ENCODE peak calls at places on chromosome 6, in four cellular contexts. X is BE2C, W is heart right ventricle, U is SJSA1. K is an unnamed sample.
A peak's percentile ranks its signal among the peaks of the same experiment; 100 is the strongest.

GRCh38 chr6:137028912-137029311 is 15.9 kb downstream of the IL20RA start:
- DNase-seq in X (no peak), W (no peak), U (no peak), K (no peak)

GRCh38 chr6:106084106-106084963 is 1.8 kb upstream of the PRDM1 start:
- DNase-seq in X (peak; percentile 64), W (no peak), U (peak; percentile 56), K (no peak)

GRCh38 chr6:3755637-3756515 is 4.4 kb upstream of the PXDC1 start:
- DNase-seq in X (no peak), W (no peak), U (peak; percentile 68), K (no peak)

GRCh38 chr6:74574794-74575193 is 631.1 kb downstream of the COL12A1 start:
- DNase-seq in X (no peak), W (no peak), U (no peak), K (no peak)

GRCh38 chr6:53672232-53672631 is 6.7 kb upstream of the KLHL31 start:
- DNase-seq in X (no peak), W (no peak), U (no peak), K (no peak)

GRCh38 chr6:17714879-17715860 is 8.4 kb upstream of the NUP153 start:
- DNase-seq in X (no peak), W (no peak), U (peak; percentile 81), K (peak; percentile 47)

GRCh38 chr6:133208183-133208755 is 32.9 kb upstream of the EYA4 start:
- DNase-seq in X (no peak), W (no peak), U (no peak), K (no peak)

GRCh38 chr6:132952998-132953397 is 138.6 kb downstream of the RPS12 start:
- DNase-seq in X (no peak), W (no peak), U (no peak), K (no peak)

GRCh38 chr6:35275861-35276260 is 16.3 kb downstream of the ZNF76 start:
- DNase-seq in X (no peak), W (no peak), U (no peak), K (no peak)

GRCh38 chr6:101226677-101227135 is 166.8 kb upstream of the GRIK2 start:
- DNase-seq in X (peak; percentile 61), W (no peak), U (no peak), K (peak; percentile 85)

GRCh38 chr6:72425003-72425681 is 196.7 kb upstream of the KCNQ5 start:
- DNase-seq in X (no peak), W (no peak), U (no peak), K (no peak)

GRCh38 chr6:91437295-91437694 is 850.4 kb upstream of the MAP3K7 start:
- DNase-seq in X (no peak), W (no peak), U (no peak), K (no peak)

GRCh38 chr6:3851839-3852238 is 2.7 kb downstream of the FAM50B start:
- DNase-seq in X (no peak), W (no peak), U (no peak), K (no peak)

GRCh38 chr6:21767891-21768659 is 174.5 kb downstream of the SOX4 start:
- DNase-seq in X (no peak), W (no peak), U (no peak), K (peak; percentile 64)

GRCh38 chr6:125262026-125263013 is 39.4 kb downstream of the HDDC2 start:
- DNase-seq in X (no peak), W (no peak), U (peak; percentile 75), K (no peak)

GRCh38 chr6:113564401-113565161 is 292.6 kb upstream of the MARCKS start:
- DNase-seq in X (peak; percentile 90), W (peak; percentile 80), U (peak; percentile 65), K (no peak)

DNA sequence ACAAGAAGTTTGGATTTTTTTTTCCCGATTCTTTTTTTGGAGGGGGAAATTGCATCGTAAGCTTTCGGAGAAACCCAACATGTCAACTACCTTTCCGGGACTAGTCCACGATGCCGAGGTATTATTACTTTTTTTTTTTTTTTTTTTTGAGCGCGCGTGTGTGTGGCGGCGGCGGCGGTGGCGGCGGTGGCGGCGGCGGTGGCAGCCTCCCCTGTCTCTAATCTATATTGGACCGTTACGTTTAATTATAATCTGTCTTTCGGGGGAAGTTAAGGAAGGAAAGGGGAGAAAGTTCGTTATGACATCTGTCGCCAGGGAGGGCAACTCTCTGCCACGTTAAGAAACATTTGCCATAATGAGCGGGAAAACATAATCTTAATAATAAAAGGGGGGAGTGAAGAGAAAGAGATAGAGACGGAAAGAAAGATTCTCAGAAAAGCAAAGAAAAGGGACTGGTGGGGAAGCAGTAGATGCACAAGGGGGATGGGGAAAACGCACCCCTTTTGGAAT is 706 bp downstream of the TFAP2D start:
- DNase-seq in X (no peak), W (no peak), U (no peak), K (no peak)
- H3K27me3 ChIP-seq in X (peaks cover 41% of the 10 kb centered on the region), W (peaks cover 97% of the 10 kb centered on the region), U (peaks cover 66% of the 10 kb centered on the region), K (peaks cover 44% of the 10 kb centered on the region)

GRCh38 chr6:1603708-1604346 is 5.9 kb upstream of the FOXC1 start:
- DNase-seq in X (no peak), W (no peak), U (no peak), K (no peak)
- H3K27me3 ChIP-seq in X (peaks cover 20% of the 10 kb centered on the region), W (peaks cover 82% of the 10 kb centered on the region), U (no peaks in the 10 kb centered on the region), K (no peaks in the 10 kb centered on the region)

GRCh38 chr6:64715624-64716023 is 991.4 kb downstream of the EYS start:
- DNase-seq in X (no peak), W (no peak), U (no peak), K (no peak)

GRCh38 chr6:64714073-64714472 is 993.0 kb downstream of the EYS start:
- DNase-seq in X (no peak), W (no peak), U (no peak), K (no peak)

GRCh38 chr6:64713175-64713574 is 993.9 kb downstream of the EYS start:
- DNase-seq in X (no peak), W (no peak), U (no peak), K (no peak)

GRCh38 chr6:64712606-64713005 is 994.4 kb downstream of the EYS start:
- DNase-seq in X (no peak), W (no peak), U (no peak), K (no peak)

GRCh38 chr6:64717281-64717680 is 989.7 kb downstream of the EYS start:
- DNase-seq in X (no peak), W (no peak), U (no peak), K (no peak)
- H3K27me3 ChIP-seq in X (no peaks in the 10 kb centered on the region), W (no peaks in the 10 kb centered on the region), U (no peaks in the 10 kb centered on the region), K (no peaks in the 10 kb centered on the region)

GRCh38 chr6:26185802-26186201 is 98.6 kb downstream of the HFE start:
- DNase-seq in X (no peak), W (no peak), U (no peak), K (no peak)
- H3K27me3 ChIP-seq in X (no peaks in the 10 kb centered on the region), W (peaks cover 20% of the 10 kb centered on the region), U (no peaks in the 10 kb centered on the region), K (no peaks in the 10 kb centered on the region)

K was measured in PC-9.